ENCODE peak calls at places on chromosomes 12 and 14, in five cellular contexts. One of them, this sample, is unnamed.

GRCh38 chr14:94380225-94381148 is 7.9 kb downstream of the SERPINA1 start:
- DNase-seq in brain microvascular endothelial cell: no peak
- DNase-seq in GM20000: no peak
- DNase-seq in thoracic aorta: no peak
- DNase-seq in spleen: no peak
- DNase-seq in this sample: peak

GRCh38 chr12:10567813-10568212 is 45.6 kb downstream of the MAGOHB start:
- DNase-seq in spleen: no peak
- DNase-seq in brain microvascular endothelial cell: no peak
- DNase-seq in thoracic aorta: no peak
- DNase-seq in GM20000: no peak
- DNase-seq in this sample: no peak

GRCh38 chr12:54701940-54702592 is 53.9 kb upstream of the DCD start:
- DNase-seq in GM20000: peak
- DNase-seq in spleen: no peak
- DNase-seq in thoracic aorta: no peak
- DNase-seq in brain microvascular endothelial cell: peak
- DNase-seq in this sample: peak

GRCh38 chr12:57483466-57483865 is 3.8 kb upstream of the ARHGAP9 start:
- DNase-seq in brain microvascular endothelial cell: peak
- DNase-seq in thoracic aorta: no peak
- DNase-seq in spleen: peak
- DNase-seq in GM20000: no peak
- DNase-seq in this sample: no peak

GRCh38 chr12:22653790-22654189 is 28.8 kb downstream of the ETNK1 start:
- DNase-seq in GM20000: no peak
- DNase-seq in spleen: no peak
- DNase-seq in brain microvascular endothelial cell: no peak
- DNase-seq in thoracic aorta: no peak
- DNase-seq in this sample: no peak

GRCh38 chr14:60008042-60008441 is 83.7 kb upstream of the PCNX4 start:
- DNase-seq in brain microvascular endothelial cell: no peak
- DNase-seq in thoracic aorta: no peak
- DNase-seq in spleen: no peak
- DNase-seq in GM20000: no peak
- DNase-seq in this sample: no peak

GRCh38 chr12:15428632-15429031 is 106.3 kb downstream of the PTPRO start:
- DNase-seq in spleen: no peak
- DNase-seq in GM20000: no peak
- DNase-seq in brain microvascular endothelial cell: no peak
- DNase-seq in thoracic aorta: no peak
- DNase-seq in this sample: no peak

GRCh38 chr12:62306569-62307530 is 46.6 kb downstream of the USP15 start:
- DNase-seq in thoracic aorta: no peak
- DNase-seq in spleen: no peak
- DNase-seq in brain microvascular endothelial cell: no peak
- DNase-seq in GM20000: no peak
- DNase-seq in this sample: no peak

GRCh38 chr14:96511146-96511545 is 9.0 kb downstream of the PAPOLA start:
- DNase-seq in spleen: no peak
- DNase-seq in thoracic aorta: no peak
- DNase-seq in GM20000: no peak
- DNase-seq in brain microvascular endothelial cell: no peak
- DNase-seq in this sample: no peak

GRCh38 chr14:93727917-93728650 is 60.2 kb downstream of the PRIMA1 start:
- DNase-seq in thoracic aorta: no peak
- DNase-seq in GM20000: no peak
- DNase-seq in spleen: no peak
- DNase-seq in brain microvascular endothelial cell: no peak
- DNase-seq in this sample: no peak

GRCh38 chr12:56574210-56574609 is 52.6 kb downstream of the RBMS2 start:
- DNase-seq in brain microvascular endothelial cell: peak
- DNase-seq in spleen: no peak
- DNase-seq in GM20000: no peak
- DNase-seq in thoracic aorta: no peak
- DNase-seq in this sample: no peak

GRCh38 chr12:71671816-71672215 is 7.7 kb downstream of the THAP2 start:
- DNase-seq in thoracic aorta: no peak
- DNase-seq in spleen: no peak
- DNase-seq in GM20000: no peak
- DNase-seq in brain microvascular endothelial cell: no peak
- DNase-seq in this sample: no peak

GRCh38 chr12:63045020-63045860 is 105.8 kb downstream of the AVPR1A start:
- DNase-seq in GM20000: no peak
- DNase-seq in brain microvascular endothelial cell: peak
- DNase-seq in spleen: no peak
- DNase-seq in thoracic aorta: no peak
- DNase-seq in this sample: no peak

GRCh38 chr14:76564471-76565119 is 188.7 kb downstream of the ESRRB start:
- DNase-seq in thoracic aorta: no peak
- DNase-seq in GM20000: no peak
- DNase-seq in spleen: no peak
- DNase-seq in brain microvascular endothelial cell: no peak
- DNase-seq in this sample: no peak

GRCh38 chr12:93829073-93829472 is 151.9 kb downstream of the CRADD start:
- DNase-seq in GM20000: no peak
- DNase-seq in thoracic aorta: no peak
- DNase-seq in brain microvascular endothelial cell: no peak
- DNase-seq in spleen: no peak
- DNase-seq in this sample: no peak

GRCh38 chr12:48985475-48985897 is 7.4 kb downstream of the WNT1 start:
- DNase-seq in spleen: no peak
- DNase-seq in thoracic aorta: no peak
- DNase-seq in GM20000: no peak
- DNase-seq in brain microvascular endothelial cell: no peak
- DNase-seq in this sample: no peak

GRCh38 chr12:54940695-54941315 is 43.8 kb downstream of the TESPA1 start:
- DNase-seq in spleen: no peak
- DNase-seq in thoracic aorta: no peak
- DNase-seq in GM20000: no peak
- DNase-seq in brain microvascular endothelial cell: no peak
- DNase-seq in this sample: no peak

GRCh38 chr12:64099430-64099829 is 122.7 kb downstream of the KICS2 start:
- DNase-seq in GM20000: no peak
- DNase-seq in brain microvascular endothelial cell: peak
- DNase-seq in thoracic aorta: no peak
- DNase-seq in spleen: no peak
- DNase-seq in this sample: no peak

GRCh38 chr14:32258574-32258973 is 55.5 kb upstream of the RNU6-8 start:
- DNase-seq in GM20000: no peak
- DNase-seq in thoracic aorta: no peak
- DNase-seq in brain microvascular endothelial cell: no peak
- DNase-seq in spleen: no peak
- DNase-seq in this sample: no peak

GRCh38 chr14:21825147-21825743 is 151.6 kb upstream of the OR4E1 start:
- DNase-seq in thoracic aorta: no peak
- DNase-seq in brain microvascular endothelial cell: peak
- DNase-seq in GM20000: peak
- DNase-seq in spleen: no peak
- DNase-seq in this sample: peak

GRCh38 chr12:47308672-47309071 is 228.9 kb upstream of the AMIGO2 start:
- DNase-seq in GM20000: no peak
- DNase-seq in spleen: no peak
- DNase-seq in thoracic aorta: no peak
- DNase-seq in brain microvascular endothelial cell: no peak
- DNase-seq in this sample: no peak

GRCh38 chr12:52496590-52497071 is 3.6 kb upstream of the KRT6A start:
- DNase-seq in GM20000: no peak
- DNase-seq in spleen: no peak
- DNase-seq in brain microvascular endothelial cell: peak
- DNase-seq in thoracic aorta: no peak
- DNase-seq in this sample: no peak

GRCh38 chr14:37844614-37845013 is 249.2 kb downstream of the TTC6 start:
- DNase-seq in thoracic aorta: no peak
- DNase-seq in GM20000: no peak
- DNase-seq in brain microvascular endothelial cell: no peak
- DNase-seq in spleen: no peak
- DNase-seq in this sample: no peak

GRCh38 chr12:42570076-42570475 is 19.5 kb downstream of the PRICKLE1 start:
- DNase-seq in spleen: no peak
- DNase-seq in brain microvascular endothelial cell: no peak
- DNase-seq in GM20000: no peak
- DNase-seq in thoracic aorta: no peak
- DNase-seq in this sample: no peak

GRCh38 chr12:42565001-42565400 is 24.5 kb downstream of the PRICKLE1 start:
- DNase-seq in spleen: no peak
- DNase-seq in thoracic aorta: no peak
- DNase-seq in GM20000: no peak
- DNase-seq in brain microvascular endothelial cell: no peak
- DNase-seq in this sample: no peak

GRCh38 chr12:42571327-42572009 is 18.1 kb downstream of the PRICKLE1 start:
- DNase-seq in GM20000: no peak
- DNase-seq in spleen: no peak
- DNase-seq in thoracic aorta: no peak
- DNase-seq in brain microvascular endothelial cell: no peak
- DNase-seq in this sample: no peak

GRCh38 chr12:42565633-42566032 is 23.9 kb downstream of the PRICKLE1 start:
- DNase-seq in thoracic aorta: no peak
- DNase-seq in brain microvascular endothelial cell: no peak
- DNase-seq in GM20000: no peak
- DNase-seq in spleen: no peak
- DNase-seq in this sample: no peak

GRCh38 chr12:42568952-42569916 is 20.3 kb downstream of the PRICKLE1 start:
- DNase-seq in GM20000: peak
- DNase-seq in spleen: no peak
- DNase-seq in thoracic aorta: no peak
- DNase-seq in brain microvascular endothelial cell: peak
- DNase-seq in this sample: no peak
- TF ChIP-seq CTCF in GM20000: peak
- TF ChIP-seq CTCF in spleen: peak
- TF ChIP-seq CTCF in thoracic aorta: peak
- TF ChIP-seq CTCF in brain microvascular endothelial cell: peak
- TF ChIP-seq CTCF in this sample: peak

DNA sequence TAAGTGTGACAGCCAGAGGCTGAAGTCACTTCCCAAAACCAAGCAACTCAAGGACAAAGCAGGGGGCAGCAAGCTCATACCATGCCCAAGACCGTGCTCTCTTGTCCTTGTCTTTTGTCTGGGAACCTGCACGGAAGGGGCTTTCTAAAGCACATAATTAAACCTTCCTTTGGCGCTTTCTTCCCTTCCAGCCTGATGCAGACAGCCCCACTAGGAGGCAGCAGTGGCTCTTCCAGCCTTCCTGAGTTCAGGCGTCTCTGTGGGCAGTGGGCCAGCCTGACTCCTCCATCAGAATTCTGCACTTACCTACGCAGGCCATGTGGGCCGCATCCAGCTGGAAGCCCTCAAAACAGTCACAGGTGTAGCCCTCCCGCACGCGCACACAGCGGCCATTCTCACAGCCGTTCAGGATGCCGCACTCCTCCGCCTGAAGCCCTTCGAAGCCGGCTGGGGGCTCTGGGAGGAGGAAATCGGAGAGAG is 7.6 kb downstream of the ISCA2 start:
- DNase-seq in brain microvascular endothelial cell: peak
- DNase-seq in thoracic aorta: no peak
- DNase-seq in GM20000: no peak
- DNase-seq in spleen: no peak
- DNase-seq in this sample: no peak
- TF ChIP-seq CTCF in brain microvascular endothelial cell: peak
- TF ChIP-seq CTCF in thoracic aorta: peak
- TF ChIP-seq CTCF in GM20000: peak
- TF ChIP-seq CTCF in spleen: peak
- TF ChIP-seq CTCF in this sample: no peak

GRCh38 chr12:132998742-132999141 is 12.6 kb downstream of the ZNF26 start:
- DNase-seq in thoracic aorta: no peak
- DNase-seq in spleen: no peak
- DNase-seq in GM20000: no peak
- DNase-seq in brain microvascular endothelial cell: no peak
- DNase-seq in this sample: no peak
- TF ChIP-seq CTCF in thoracic aorta: no peak
- TF ChIP-seq CTCF in spleen: no peak
- TF ChIP-seq CTCF in GM20000: no peak
- TF ChIP-seq CTCF in brain microvascular endothelial cell: no peak
- TF ChIP-seq CTCF in this sample: no peak

GRCh38 chr12:43338848-43339526 is 213.0 kb downstream of the ADAMTS20 start:
- DNase-seq in GM20000: peak
- DNase-seq in brain microvascular endothelial cell: peak
- DNase-seq in spleen: no peak
- DNase-seq in thoracic aorta: no peak
- DNase-seq in this sample: no peak
- TF ChIP-seq CTCF in GM20000: peak
- TF ChIP-seq CTCF in brain microvascular endothelial cell: peak
- TF ChIP-seq CTCF in spleen: peak
- TF ChIP-seq CTCF in thoracic aorta: peak
- TF ChIP-seq CTCF in this sample: no peak

DNA sequence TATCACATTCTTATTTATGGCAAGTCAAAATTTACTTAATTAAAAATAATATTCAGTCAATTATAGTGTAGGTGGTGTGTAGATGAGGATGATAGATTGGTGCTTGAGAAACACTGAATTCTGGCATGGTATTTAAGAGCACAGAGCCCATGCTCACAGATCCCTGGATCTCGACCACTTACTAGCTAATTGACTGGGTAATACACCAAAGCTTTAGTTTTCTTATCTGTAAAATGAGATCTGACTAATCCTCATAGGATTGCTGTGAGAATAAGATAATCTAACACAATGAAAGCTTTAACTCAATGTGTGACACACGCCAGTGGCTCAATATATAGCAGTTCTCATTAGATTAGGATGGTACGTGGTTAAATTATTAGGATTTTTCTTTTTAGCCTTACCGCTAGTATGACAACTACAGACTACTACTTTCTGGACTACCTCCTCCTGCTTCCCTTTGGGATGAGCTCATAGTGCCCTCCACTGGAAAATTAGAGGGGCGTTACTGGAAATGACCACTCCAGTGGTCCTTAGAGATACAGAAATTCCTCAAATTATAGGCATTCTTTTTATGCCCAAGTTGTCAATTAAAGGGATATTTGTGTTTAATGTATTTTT is 482.8 kb upstream of the TBX3 start:
- DNase-seq in GM20000: no peak
- DNase-seq in thoracic aorta: no peak
- DNase-seq in spleen: no peak
- DNase-seq in brain microvascular endothelial cell: peak
- DNase-seq in this sample: no peak
- TF ChIP-seq CTCF in GM20000: no peak
- TF ChIP-seq CTCF in thoracic aorta: no peak
- TF ChIP-seq CTCF in spleen: no peak
- TF ChIP-seq CTCF in brain microvascular endothelial cell: peak
- TF ChIP-seq CTCF in this sample: no peak

DNA sequence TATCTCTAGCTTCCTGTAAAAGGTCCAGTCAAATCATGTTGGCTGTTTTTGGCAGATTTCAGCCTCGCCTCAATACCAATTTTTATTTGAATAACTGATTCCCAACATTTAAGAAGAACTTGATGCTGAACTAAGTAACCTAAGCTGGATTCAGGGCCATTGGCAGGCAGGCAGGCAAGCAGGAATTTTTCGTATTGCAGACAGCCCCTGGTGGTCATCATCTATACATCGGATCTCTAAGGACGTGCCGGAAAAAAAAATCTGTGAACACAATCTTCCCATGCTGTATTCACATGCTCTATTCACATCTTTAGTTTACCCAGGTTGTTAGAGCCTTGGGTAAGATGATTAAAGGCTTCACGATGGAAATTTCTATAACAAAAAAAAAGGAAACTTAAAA is 7.0 kb downstream of the VCPKMT start:
- DNase-seq in spleen: no peak
- DNase-seq in GM20000: no peak
- DNase-seq in brain microvascular endothelial cell: peak
- DNase-seq in thoracic aorta: no peak
- DNase-seq in this sample: no peak
- TF ChIP-seq CTCF in spleen: no peak
- TF ChIP-seq CTCF in GM20000: no peak
- TF ChIP-seq CTCF in brain microvascular endothelial cell: peak
- TF ChIP-seq CTCF in thoracic aorta: no peak
- TF ChIP-seq CTCF in this sample: no peak

This sample was measured in activated CD8-positive, alpha-beta T cell treated with anti-CD3 and anti-CD28 coated beads for 36 hours.